ENCODE peak calls at places on chromosomes 4 and X, in eight cellular contexts. One of them, this sample, is unnamed.

GRCh38 chr4:575281-576141 is 584 bp downstream of the TMEM271 start:
- DNase-seq in activated CD8-positive, alpha-beta memory T cell treated with anti-CD3 and anti-CD28 coated beads, Interleukin-2, amount 50 U/mL, for 48 hours: no peak
- DNase-seq in left ventricle myocardium inferior: no peak
- DNase-seq in kidney tubule cell: peak
- DNase-seq in activated CD4-positive, alpha-beta T cell treated with anti-CD3 and anti-CD28 coated beads, Interleukin-2, amount 50 U/mL, for 24 hours: no peak
- DNase-seq in LoVo: no peak
- DNase-seq in HTR-8/SVneo: no peak
- DNase-seq in cardiac fibroblast: peak
- DNase-seq in this sample: peak

GRCh38 chr4:148442830-148443549 is 776 bp upstream of the NR3C2 start:
- DNase-seq in activated CD8-positive, alpha-beta memory T cell treated with anti-CD3 and anti-CD28 coated beads, Interleukin-2, amount 50 U/mL, for 48 hours: no peak
- DNase-seq in left ventricle myocardium inferior: peak
- DNase-seq in kidney tubule cell: no peak
- DNase-seq in activated CD4-positive, alpha-beta T cell treated with anti-CD3 and anti-CD28 coated beads, Interleukin-2, amount 50 U/mL, for 24 hours: peak
- DNase-seq in LoVo: no peak
- DNase-seq in HTR-8/SVneo: no peak
- DNase-seq in cardiac fibroblast: no peak
- DNase-seq in this sample: peak

GRCh38 chrX:65600106-65600505 is 65.5 kb upstream of the LAS1L start:
- DNase-seq in activated CD8-positive, alpha-beta memory T cell treated with anti-CD3 and anti-CD28 coated beads, Interleukin-2, amount 50 U/mL, for 48 hours: no peak
- DNase-seq in left ventricle myocardium inferior: no peak
- DNase-seq in kidney tubule cell: no peak
- DNase-seq in activated CD4-positive, alpha-beta T cell treated with anti-CD3 and anti-CD28 coated beads, Interleukin-2, amount 50 U/mL, for 24 hours: no peak
- DNase-seq in LoVo: no peak
- DNase-seq in HTR-8/SVneo: no peak
- DNase-seq in cardiac fibroblast: no peak
- DNase-seq in this sample: no peak

GRCh38 chrX:121641560-121641959 is 594.1 kb downstream of the GLUD2 start:
- DNase-seq in activated CD8-positive, alpha-beta memory T cell treated with anti-CD3 and anti-CD28 coated beads, Interleukin-2, amount 50 U/mL, for 48 hours: no peak
- DNase-seq in left ventricle myocardium inferior: no peak
- DNase-seq in kidney tubule cell: peak
- DNase-seq in activated CD4-positive, alpha-beta T cell treated with anti-CD3 and anti-CD28 coated beads, Interleukin-2, amount 50 U/mL, for 24 hours: no peak
- DNase-seq in LoVo: no peak
- DNase-seq in HTR-8/SVneo: no peak
- DNase-seq in cardiac fibroblast: peak
- DNase-seq in this sample: no peak

GRCh38 chrX:50430917-50431316 is 39.7 kb downstream of the DGKK start:
- DNase-seq in activated CD8-positive, alpha-beta memory T cell treated with anti-CD3 and anti-CD28 coated beads, Interleukin-2, amount 50 U/mL, for 48 hours: no peak
- DNase-seq in left ventricle myocardium inferior: no peak
- DNase-seq in kidney tubule cell: peak
- DNase-seq in activated CD4-positive, alpha-beta T cell treated with anti-CD3 and anti-CD28 coated beads, Interleukin-2, amount 50 U/mL, for 24 hours: no peak
- DNase-seq in LoVo: no peak
- DNase-seq in HTR-8/SVneo: no peak
- DNase-seq in cardiac fibroblast: no peak
- DNase-seq in this sample: no peak

GRCh38 chr4:112704991-112705845 is 68.3 kb downstream of the LARP7 start:
- DNase-seq in activated CD8-positive, alpha-beta memory T cell treated with anti-CD3 and anti-CD28 coated beads, Interleukin-2, amount 50 U/mL, for 48 hours: peak
- DNase-seq in left ventricle myocardium inferior: peak
- DNase-seq in kidney tubule cell: peak
- DNase-seq in activated CD4-positive, alpha-beta T cell treated with anti-CD3 and anti-CD28 coated beads, Interleukin-2, amount 50 U/mL, for 24 hours: no peak
- DNase-seq in LoVo: peak
- DNase-seq in HTR-8/SVneo: peak
- DNase-seq in cardiac fibroblast: peak
- DNase-seq in this sample: peak

GRCh38 chrX:119004920-119005524 is 30.6 kb downstream of the LONRF3 start:
- DNase-seq in activated CD8-positive, alpha-beta memory T cell treated with anti-CD3 and anti-CD28 coated beads, Interleukin-2, amount 50 U/mL, for 48 hours: peak
- DNase-seq in left ventricle myocardium inferior: peak
- DNase-seq in kidney tubule cell: peak
- DNase-seq in activated CD4-positive, alpha-beta T cell treated with anti-CD3 and anti-CD28 coated beads, Interleukin-2, amount 50 U/mL, for 24 hours: peak
- DNase-seq in LoVo: peak
- DNase-seq in HTR-8/SVneo: peak
- DNase-seq in cardiac fibroblast: peak
- DNase-seq in this sample: peak

GRCh38 chr4:153402366-153402765 is 57.9 kb downstream of the MND1 start:
- DNase-seq in activated CD8-positive, alpha-beta memory T cell treated with anti-CD3 and anti-CD28 coated beads, Interleukin-2, amount 50 U/mL, for 48 hours: no peak
- DNase-seq in left ventricle myocardium inferior: no peak
- DNase-seq in kidney tubule cell: no peak
- DNase-seq in activated CD4-positive, alpha-beta T cell treated with anti-CD3 and anti-CD28 coated beads, Interleukin-2, amount 50 U/mL, for 24 hours: no peak
- DNase-seq in LoVo: no peak
- DNase-seq in HTR-8/SVneo: no peak
- DNase-seq in cardiac fibroblast: no peak
- DNase-seq in this sample: no peak

GRCh38 chr4:156346959-156347385 is 393.3 kb upstream of the CTSO start:
- DNase-seq in activated CD8-positive, alpha-beta memory T cell treated with anti-CD3 and anti-CD28 coated beads, Interleukin-2, amount 50 U/mL, for 48 hours: no peak
- DNase-seq in left ventricle myocardium inferior: no peak
- DNase-seq in kidney tubule cell: no peak
- DNase-seq in activated CD4-positive, alpha-beta T cell treated with anti-CD3 and anti-CD28 coated beads, Interleukin-2, amount 50 U/mL, for 24 hours: no peak
- DNase-seq in LoVo: peak
- DNase-seq in HTR-8/SVneo: no peak
- DNase-seq in cardiac fibroblast: no peak
- DNase-seq in this sample: no peak

GRCh38 chrX:31258163-31258562 is 186.3 kb upstream of the FTHL17 start:
- DNase-seq in activated CD8-positive, alpha-beta memory T cell treated with anti-CD3 and anti-CD28 coated beads, Interleukin-2, amount 50 U/mL, for 48 hours: no peak
- DNase-seq in left ventricle myocardium inferior: no peak
- DNase-seq in kidney tubule cell: no peak
- DNase-seq in activated CD4-positive, alpha-beta T cell treated with anti-CD3 and anti-CD28 coated beads, Interleukin-2, amount 50 U/mL, for 24 hours: no peak
- DNase-seq in LoVo: no peak
- DNase-seq in HTR-8/SVneo: no peak
- DNase-seq in cardiac fibroblast: no peak
- DNase-seq in this sample: no peak

GRCh38 chr4:5387457-5387856 is 320.9 kb downstream of the EVC2 start:
- DNase-seq in activated CD8-positive, alpha-beta memory T cell treated with anti-CD3 and anti-CD28 coated beads, Interleukin-2, amount 50 U/mL, for 48 hours: no peak
- DNase-seq in left ventricle myocardium inferior: no peak
- DNase-seq in kidney tubule cell: no peak
- DNase-seq in activated CD4-positive, alpha-beta T cell treated with anti-CD3 and anti-CD28 coated beads, Interleukin-2, amount 50 U/mL, for 24 hours: no peak
- DNase-seq in LoVo: no peak
- DNase-seq in HTR-8/SVneo: no peak
- DNase-seq in cardiac fibroblast: no peak
- DNase-seq in this sample: no peak